ENCODE peak calls at places on chromosome 2, in nine cellular contexts. One of them, this sample, is unnamed. For H3K4me1, the result is how much of the 10 kb centered on the place peaks cover.

GRCh38 chr2:240604939-240605716 is 18.6 kb downstream of the CAPN10 start:
- DNase-seq in GM23338: no peak
- DNase-seq in esophagus squamous epithelium: no peak
- DNase-seq in heart left ventricle: no peak
- DNase-seq in colonic mucosa: peak
- DNase-seq in CD8-positive, alpha-beta T cell: no peak
- DNase-seq in mesendoderm: no peak
- DNase-seq in mucosa of descending colon: peak
- DNase-seq in suprapubic skin: peak
- DNase-seq in this sample: no peak

GRCh38 chr2:174035981-174036742 is 71.0 kb upstream of the SP3 start:
- DNase-seq in CD8-positive, alpha-beta T cell: no peak
- DNase-seq in suprapubic skin: no peak
- DNase-seq in esophagus squamous epithelium: no peak
- DNase-seq in mesendoderm: peak
- DNase-seq in heart left ventricle: no peak
- DNase-seq in GM23338: peak
- DNase-seq in mucosa of descending colon: no peak
- DNase-seq in colonic mucosa: no peak
- DNase-seq in this sample: no peak

GRCh38 chr2:207805566-207806226 is 36.0 kb upstream of the FZD5 start:
- DNase-seq in heart left ventricle: no peak
- DNase-seq in GM23338: no peak
- DNase-seq in esophagus squamous epithelium: no peak
- DNase-seq in mucosa of descending colon: no peak
- DNase-seq in CD8-positive, alpha-beta T cell: no peak
- DNase-seq in colonic mucosa: no peak
- DNase-seq in mesendoderm: peak
- DNase-seq in suprapubic skin: no peak
- DNase-seq in this sample: no peak

GRCh38 chr2:240364582-240364960 is 70.9 kb upstream of the GPC1 start:
- DNase-seq in GM23338: no peak
- DNase-seq in colonic mucosa: no peak
- DNase-seq in CD8-positive, alpha-beta T cell: no peak
- DNase-seq in esophagus squamous epithelium: no peak
- DNase-seq in mesendoderm: no peak
- DNase-seq in mucosa of descending colon: peak
- DNase-seq in heart left ventricle: peak
- DNase-seq in suprapubic skin: no peak
- DNase-seq in this sample: no peak

GRCh38 chr2:73870084-73870483 is 22.7 kb upstream of the ACTG2 start:
- DNase-seq in heart left ventricle: peak
- DNase-seq in CD8-positive, alpha-beta T cell: no peak
- DNase-seq in mesendoderm: no peak
- DNase-seq in GM23338: no peak
- DNase-seq in suprapubic skin: no peak
- DNase-seq in colonic mucosa: peak
- DNase-seq in esophagus squamous epithelium: no peak
- DNase-seq in mucosa of descending colon: no peak
- DNase-seq in this sample: no peak

GRCh38 chr2:224147174-224147573 is 108.1 kb upstream of the SERPINE2 start:
- DNase-seq in GM23338: no peak
- DNase-seq in colonic mucosa: peak
- DNase-seq in mesendoderm: no peak
- DNase-seq in esophagus squamous epithelium: no peak
- DNase-seq in CD8-positive, alpha-beta T cell: no peak
- DNase-seq in suprapubic skin: no peak
- DNase-seq in mucosa of descending colon: peak
- DNase-seq in heart left ventricle: no peak
- DNase-seq in this sample: no peak

GRCh38 chr2:232610081-232610480 is 23.3 kb upstream of the EFHD1 start:
- DNase-seq in mucosa of descending colon: peak
- DNase-seq in GM23338: no peak
- DNase-seq in CD8-positive, alpha-beta T cell: no peak
- DNase-seq in suprapubic skin: no peak
- DNase-seq in esophagus squamous epithelium: no peak
- DNase-seq in colonic mucosa: no peak
- DNase-seq in mesendoderm: no peak
- DNase-seq in heart left ventricle: no peak
- DNase-seq in this sample: no peak

GRCh38 chr2:56688661-56689060 is 504.9 kb downstream of the CCDC85A start:
- DNase-seq in colonic mucosa: no peak
- DNase-seq in mucosa of descending colon: no peak
- DNase-seq in GM23338: no peak
- DNase-seq in heart left ventricle: no peak
- DNase-seq in CD8-positive, alpha-beta T cell: no peak
- DNase-seq in esophagus squamous epithelium: no peak
- DNase-seq in suprapubic skin: no peak
- DNase-seq in mesendoderm: no peak
- DNase-seq in this sample: no peak

GRCh38 chr2:235896061-235896460 is 272.1 kb downstream of the GBX2 start:
- DNase-seq in colonic mucosa: no peak
- DNase-seq in mucosa of descending colon: no peak
- DNase-seq in CD8-positive, alpha-beta T cell: no peak
- DNase-seq in mesendoderm: no peak
- DNase-seq in heart left ventricle: no peak
- DNase-seq in suprapubic skin: no peak
- DNase-seq in esophagus squamous epithelium: no peak
- DNase-seq in GM23338: no peak
- DNase-seq in this sample: no peak

GRCh38 chr2:205776139-205776538 is 93.8 kb downstream of the NRP2 start:
- DNase-seq in colonic mucosa: peak
- DNase-seq in esophagus squamous epithelium: no peak
- DNase-seq in mesendoderm: peak
- DNase-seq in mucosa of descending colon: no peak
- DNase-seq in suprapubic skin: no peak
- DNase-seq in heart left ventricle: peak
- DNase-seq in GM23338: peak
- DNase-seq in CD8-positive, alpha-beta T cell: no peak
- DNase-seq in this sample: no peak

GRCh38 chr2:127449898-127450297 is 31.7 kb downstream of the PROC start:
- DNase-seq in mucosa of descending colon: no peak
- DNase-seq in CD8-positive, alpha-beta T cell: no peak
- DNase-seq in GM23338: no peak
- DNase-seq in suprapubic skin: no peak
- DNase-seq in heart left ventricle: no peak
- DNase-seq in esophagus squamous epithelium: no peak
- DNase-seq in colonic mucosa: no peak
- DNase-seq in mesendoderm: no peak
- DNase-seq in this sample: no peak

GRCh38 chr2:129711816-129712420 is 267.5 kb upstream of the RAB6C start:
- DNase-seq in esophagus squamous epithelium: no peak
- DNase-seq in heart left ventricle: no peak
- DNase-seq in suprapubic skin: no peak
- DNase-seq in CD8-positive, alpha-beta T cell: no peak
- DNase-seq in colonic mucosa: no peak
- DNase-seq in mucosa of descending colon: no peak
- DNase-seq in mesendoderm: no peak
- DNase-seq in GM23338: no peak
- DNase-seq in this sample: no peak

GRCh38 chr2:74777161-74777900 is 56.6 kb upstream of the HK2 start:
- DNase-seq in mesendoderm: no peak
- DNase-seq in heart left ventricle: no peak
- DNase-seq in suprapubic skin: no peak
- DNase-seq in mucosa of descending colon: no peak
- DNase-seq in CD8-positive, alpha-beta T cell: no peak
- DNase-seq in esophagus squamous epithelium: no peak
- DNase-seq in GM23338: no peak
- DNase-seq in colonic mucosa: no peak
- DNase-seq in this sample: no peak

GRCh38 chr2:115782286-115782685 is 1339.8 kb downstream of the DPP10 start:
- DNase-seq in esophagus squamous epithelium: no peak
- DNase-seq in CD8-positive, alpha-beta T cell: no peak
- DNase-seq in mesendoderm: no peak
- DNase-seq in colonic mucosa: no peak
- DNase-seq in mucosa of descending colon: no peak
- DNase-seq in heart left ventricle: no peak
- DNase-seq in suprapubic skin: no peak
- DNase-seq in GM23338: no peak
- DNase-seq in this sample: no peak

GRCh38 chr2:203743441-203743932 is 37.0 kb downstream of the CD28 start:
- DNase-seq in CD8-positive, alpha-beta T cell: no peak
- DNase-seq in mesendoderm: no peak
- DNase-seq in GM23338: no peak
- DNase-seq in heart left ventricle: no peak
- DNase-seq in suprapubic skin: no peak
- DNase-seq in colonic mucosa: no peak
- DNase-seq in esophagus squamous epithelium: no peak
- DNase-seq in mucosa of descending colon: no peak
- DNase-seq in this sample: no peak

GRCh38 chr2:45265336-45265735 is 256.1 kb upstream of the SIX2 start:
- DNase-seq in mucosa of descending colon: no peak
- DNase-seq in mesendoderm: no peak
- DNase-seq in heart left ventricle: no peak
- DNase-seq in GM23338: no peak
- DNase-seq in suprapubic skin: no peak
- DNase-seq in CD8-positive, alpha-beta T cell: no peak
- DNase-seq in esophagus squamous epithelium: no peak
- DNase-seq in colonic mucosa: no peak
- DNase-seq in this sample: no peak

GRCh38 chr2:178287652-178288344 is 93.5 kb downstream of the OSBPL6 start:
- DNase-seq in heart left ventricle: no peak
- DNase-seq in mesendoderm: no peak
- DNase-seq in esophagus squamous epithelium: no peak
- DNase-seq in suprapubic skin: no peak
- DNase-seq in GM23338: no peak
- DNase-seq in mucosa of descending colon: no peak
- DNase-seq in colonic mucosa: no peak
- DNase-seq in CD8-positive, alpha-beta T cell: no peak
- DNase-seq in this sample: no peak

GRCh38 chr2:241734208-241734466 is 293 bp upstream of the D2HGDH start:
- DNase-seq in suprapubic skin: no peak
- DNase-seq in colonic mucosa: no peak
- DNase-seq in mesendoderm: no peak
- DNase-seq in heart left ventricle: no peak
- DNase-seq in mucosa of descending colon: no peak
- DNase-seq in GM23338: no peak
- DNase-seq in esophagus squamous epithelium: no peak
- DNase-seq in CD8-positive, alpha-beta T cell: no peak
- DNase-seq in this sample: no peak
- H3K4me1 ChIP-seq in suprapubic skin: under half
- H3K4me1 ChIP-seq in colonic mucosa: under half
- H3K4me1 ChIP-seq in mesendoderm: under half
- H3K4me1 ChIP-seq in heart left ventricle: under half
- H3K4me1 ChIP-seq in mucosa of descending colon: under half
- H3K4me1 ChIP-seq in GM23338: under half
- H3K4me1 ChIP-seq in esophagus squamous epithelium: half or more
- H3K4me1 ChIP-seq in CD8-positive, alpha-beta T cell: under half
- H3K4me1 ChIP-seq in this sample: under half

GRCh38 chr2:55035716-55036115 is 14.5 kb downstream of the RTN4 start:
- DNase-seq in mesendoderm: no peak
- DNase-seq in colonic mucosa: no peak
- DNase-seq in suprapubic skin: no peak
- DNase-seq in esophagus squamous epithelium: no peak
- DNase-seq in GM23338: no peak
- DNase-seq in heart left ventricle: no peak
- DNase-seq in CD8-positive, alpha-beta T cell: no peak
- DNase-seq in mucosa of descending colon: no peak
- DNase-seq in this sample: no peak
- H3K4me1 ChIP-seq in mesendoderm: under half
- H3K4me1 ChIP-seq in colonic mucosa: under half
- H3K4me1 ChIP-seq in suprapubic skin: under half
- H3K4me1 ChIP-seq in esophagus squamous epithelium: under half
- H3K4me1 ChIP-seq in GM23338: under half
- H3K4me1 ChIP-seq in heart left ventricle: under half
- H3K4me1 ChIP-seq in CD8-positive, alpha-beta T cell: under half
- H3K4me1 ChIP-seq in mucosa of descending colon: under half
- H3K4me1 ChIP-seq in this sample: under half

GRCh38 chr2:101754613-101755012 is 57.1 kb downstream of the MAP4K4 start:
- DNase-seq in CD8-positive, alpha-beta T cell: no peak
- DNase-seq in mesendoderm: no peak
- DNase-seq in heart left ventricle: no peak
- DNase-seq in colonic mucosa: no peak
- DNase-seq in esophagus squamous epithelium: no peak
- DNase-seq in GM23338: no peak
- DNase-seq in suprapubic skin: no peak
- DNase-seq in mucosa of descending colon: no peak
- DNase-seq in this sample: no peak
- H3K4me1 ChIP-seq in CD8-positive, alpha-beta T cell: half or more
- H3K4me1 ChIP-seq in mesendoderm: under half
- H3K4me1 ChIP-seq in heart left ventricle: half or more
- H3K4me1 ChIP-seq in colonic mucosa: under half
- H3K4me1 ChIP-seq in esophagus squamous epithelium: half or more
- H3K4me1 ChIP-seq in GM23338: half or more
- H3K4me1 ChIP-seq in suprapubic skin: under half
- H3K4me1 ChIP-seq in mucosa of descending colon: under half
- H3K4me1 ChIP-seq in this sample: under half

GRCh38 chr2:102022884-102023539 is 31.3 kb downstream of the IL1R2 start:
- DNase-seq in heart left ventricle: no peak
- DNase-seq in colonic mucosa: no peak
- DNase-seq in CD8-positive, alpha-beta T cell: no peak
- DNase-seq in GM23338: no peak
- DNase-seq in mesendoderm: no peak
- DNase-seq in mucosa of descending colon: no peak
- DNase-seq in suprapubic skin: no peak
- DNase-seq in esophagus squamous epithelium: no peak
- DNase-seq in this sample: no peak

GRCh38 chr2:102018823-102019445 is 27.2 kb downstream of the IL1R2 start:
- DNase-seq in colonic mucosa: no peak
- DNase-seq in heart left ventricle: no peak
- DNase-seq in esophagus squamous epithelium: no peak
- DNase-seq in suprapubic skin: no peak
- DNase-seq in mesendoderm: no peak
- DNase-seq in mucosa of descending colon: no peak
- DNase-seq in CD8-positive, alpha-beta T cell: no peak
- DNase-seq in GM23338: no peak
- DNase-seq in this sample: no peak

GRCh38 chr2:102024410-102024809 is 32.6 kb downstream of the IL1R2 start:
- DNase-seq in GM23338: no peak
- DNase-seq in esophagus squamous epithelium: no peak
- DNase-seq in colonic mucosa: no peak
- DNase-seq in heart left ventricle: no peak
- DNase-seq in mucosa of descending colon: no peak
- DNase-seq in CD8-positive, alpha-beta T cell: no peak
- DNase-seq in suprapubic skin: no peak
- DNase-seq in mesendoderm: no peak
- DNase-seq in this sample: no peak

GRCh38 chr2:102021776-102022175 is 30.0 kb downstream of the IL1R2 start:
- DNase-seq in colonic mucosa: no peak
- DNase-seq in mucosa of descending colon: no peak
- DNase-seq in esophagus squamous epithelium: no peak
- DNase-seq in GM23338: no peak
- DNase-seq in suprapubic skin: no peak
- DNase-seq in mesendoderm: peak
- DNase-seq in heart left ventricle: no peak
- DNase-seq in CD8-positive, alpha-beta T cell: no peak
- DNase-seq in this sample: no peak

DNA sequence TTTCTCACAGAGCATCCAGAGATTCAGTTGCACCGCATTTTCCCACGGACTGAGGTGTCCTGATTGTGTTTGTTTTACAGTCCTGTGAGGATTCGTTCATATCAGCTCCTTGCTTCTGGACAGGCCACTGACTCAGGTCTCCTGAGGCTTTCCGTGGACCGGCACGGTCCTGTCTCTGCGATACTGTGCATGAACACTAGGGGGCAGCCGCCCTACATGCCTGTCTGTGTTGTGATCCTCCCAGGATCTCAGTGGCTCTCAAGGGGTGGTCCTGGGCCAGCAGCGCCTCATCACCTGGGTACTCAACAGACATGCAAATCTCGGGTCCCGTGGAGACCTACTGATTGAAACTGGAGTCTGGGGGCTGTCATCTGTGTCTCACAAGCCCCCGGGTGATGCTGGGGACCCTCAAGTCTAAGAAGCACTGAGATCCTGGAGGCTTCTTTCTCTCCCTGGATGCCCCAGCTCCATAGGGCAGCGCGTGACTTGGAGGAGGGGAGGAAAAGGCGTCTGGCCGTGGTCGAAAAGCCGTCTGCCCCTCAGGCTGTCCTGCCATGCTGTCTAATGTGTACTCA is 28.9 kb downstream of the IL1R2 start:
- DNase-seq in esophagus squamous epithelium: peak
- DNase-seq in suprapubic skin: peak
- DNase-seq in GM23338: peak
- DNase-seq in mucosa of descending colon: peak
- DNase-seq in mesendoderm: peak
- DNase-seq in colonic mucosa: peak
- DNase-seq in heart left ventricle: peak
- DNase-seq in CD8-positive, alpha-beta T cell: peak
- DNase-seq in this sample: peak
- H3K4me1 ChIP-seq in esophagus squamous epithelium: under half
- H3K4me1 ChIP-seq in suprapubic skin: under half
- H3K4me1 ChIP-seq in GM23338: under half
- H3K4me1 ChIP-seq in mucosa of descending colon: under half
- H3K4me1 ChIP-seq in mesendoderm: under half
- H3K4me1 ChIP-seq in colonic mucosa: under half
- H3K4me1 ChIP-seq in heart left ventricle: under half
- H3K4me1 ChIP-seq in CD8-positive, alpha-beta T cell: under half
- H3K4me1 ChIP-seq in this sample: under half

This sample was measured in effector memory CD4-positive, alpha-beta T cell.